ENCODE peak calls at places on chromosome X, in four cellular contexts. V is neuronal stem cell, A is heart left ventricle, E is H1. O is an unnamed sample.

GRCh38 chrX:133544778-133545177 is 129.5 kb upstream of the GPC4 start:
- DNase-seq in V (no peak), E (no peak), A (no peak), O (no peak)

GRCh38 chrX:41591906-41592305 is 96.9 kb upstream of the GPR34 start:
- DNase-seq in V (no peak), A (no peak), E (no peak), O (no peak)

GRCh38 chrX:45714864-45715263 is 514.2 kb upstream of the DIPK2B start:
- DNase-seq in A (no peak), E (no peak), V (no peak), O (no peak)

GRCh38 chrX:2445662-2446623 is 54.8 kb downstream of the DHRSX start:
- DNase-seq in E (no peak), A (no peak), V (no peak), O (no peak)

GRCh38 chrX:108584617-108585211 is 145.1 kb downstream of the COL4A5 start:
- DNase-seq in A (no peak), V (peak; percentile 1), E (no peak), O (peak; percentile 17)

GRCh38 chrX:115344885-115345653 is 55.6 kb downstream of the LUZP4 start:
- DNase-seq in E (no peak), A (peak; percentile 88), V (peak; percentile 18), O (peak; percentile 56)

GRCh38 chrX:50648151-50648550 is 165.8 kb downstream of the SHROOM4 start:
- DNase-seq in A (no peak), E (no peak), V (no peak), O (no peak)

GRCh38 chrX:115563633-115564182 is 2.7 kb downstream of the PLS3 start:
- DNase-seq in V (no peak), E (no peak), A (no peak), O (no peak)

GRCh38 chrX:115449742-115450141 is 111.2 kb upstream of the PLS3 start:
- DNase-seq in V (no peak), E (no peak), A (peak; percentile 57), O (peak; percentile 21)

GRCh38 chrX:148043456-148043855 is 62.3 kb downstream of the FMR1NB start:
- DNase-seq in A (no peak), V (no peak), E (no peak), O (no peak)

GRCh38 chrX:38018734-38019410 is 12.5 kb downstream of the SYTL5 start:
- DNase-seq in V (no peak), E (no peak), A (no peak), O (no peak)

GRCh38 chrX:154135458-154136229 is 8.4 kb upstream of the OPN1LW start:
- DNase-seq in V (no peak), A (no peak), E (no peak), O (no peak)

GRCh38 chrX:8811611-8812010 is 10.4 kb upstream of the FAM9A start:
- DNase-seq in A (no peak), E (no peak), V (no peak), O (no peak)

GRCh38 chrX:34768290-34768689 is 111.2 kb upstream of the TMEM47 start:
- DNase-seq in A (no peak), E (no peak), V (peak; percentile 9), O (no peak)

GRCh38 chrX:75522565-75523411 is at the start of gene ZDHHC15:
- DNase-seq in V (peak; percentile 27), A (peak; percentile 80), E (peak; percentile 60), O (peak; percentile 57)

GRCh38 chrX:70134116-70134477 is 850 bp downstream of the IGBP1 start:
- DNase-seq in E (no peak), V (peak; percentile 0), A (no peak), O (no peak)

GRCh38 chrX:139058831-139059495 is 347.4 kb upstream of the FGF13 start:
- DNase-seq in V (no peak), E (no peak), A (no peak), O (no peak)

GRCh38 chrX:9003041-9003440 is 30.9 kb downstream of the FAM9B start:
- DNase-seq in A (no peak), V (no peak), E (no peak), O (no peak)

GRCh38 chrX:123184199-123184857 is at the start of gene GRIA3:
- DNase-seq in V (peak; percentile 17), A (no peak), E (peak; percentile 45), O (no peak)

GRCh38 chrX:85084770-85085393 is 81.2 kb downstream of the APOOL start:
- DNase-seq in V (peak; percentile 1), A (no peak), E (no peak), O (peak; percentile 66)

GRCh38 chrX:40146471-40147398 is 49.0 kb upstream of the BCOR start:
- DNase-seq in A (no peak), E (peak; percentile 59), V (no peak), O (peak; percentile 52)

GRCh38 chrX:40145670-40146470 is 48.1 kb upstream of the BCOR start:
- DNase-seq in V (no peak), E (no peak), A (no peak), O (peak; percentile 59)

GRCh38 chrX:40148189-40148438 is 50.4 kb upstream of the BCOR start:
- DNase-seq in V (no peak), A (no peak), E (peak; percentile 47), O (no peak)

GRCh38 chrX:40148439-40149285 is 50.9 kb upstream of the BCOR start:
- DNase-seq in E (peak; percentile 45), A (no peak), V (no peak), O (peak; percentile 74)

GRCh38 chrX:40147399-40148188 is 49.8 kb upstream of the BCOR start:
- DNase-seq in A (no peak), E (peak; percentile 60), V (no peak), O (no peak)
- H3K4me3 ChIP-seq in A (no peak overlapping the region), E (no peak overlapping the region), V (no peak overlapping the region), O (no peak overlapping the region)

DNA sequence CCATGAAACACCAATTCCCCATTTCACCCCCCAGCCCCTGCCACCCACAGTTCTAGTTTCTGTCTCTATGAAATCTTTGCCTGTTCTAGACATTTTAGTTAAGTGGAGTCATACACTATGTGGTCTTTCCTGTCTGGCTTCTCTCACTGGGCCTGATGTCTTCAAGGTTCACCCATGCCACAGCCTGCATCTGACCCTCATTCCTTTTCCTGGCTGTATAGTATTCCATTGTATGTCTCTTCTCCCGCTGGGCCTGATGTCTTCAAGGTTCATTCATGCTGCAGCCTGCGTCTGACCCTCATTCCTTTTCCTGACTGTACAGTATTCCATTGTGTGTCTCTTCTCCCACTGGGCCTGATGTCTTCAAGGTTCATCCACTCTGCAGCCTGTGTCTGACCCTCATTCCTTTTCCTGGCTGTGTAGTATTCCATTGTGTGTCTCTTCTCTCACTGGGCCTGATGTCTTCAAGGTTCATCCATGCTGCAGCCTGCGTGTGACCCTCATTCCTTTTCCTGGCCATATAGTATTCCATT is 191.7 kb downstream of the CRLF2 start:
- DNase-seq in A (no peak), V (no peak), E (no peak), O (no peak)
- H3K27me3 ChIP-seq in A (no peaks in the 10 kb centered on the region), V (no peaks in the 10 kb centered on the region), E (no peaks in the 10 kb centered on the region), O (no peaks in the 10 kb centered on the region)

GRCh38 chrX:73851014-73852009 is 288.3 kb downstream of the CHIC1 start:
- DNase-seq in A (peak; percentile 91), V (no peak), E (no peak), O (no peak)

GRCh38 chrX:73847991-73848390 is 285.0 kb downstream of the CHIC1 start:
- DNase-seq in V (no peak), E (no peak), A (no peak), O (no peak)

GRCh38 chrX:73852022-73852421 is 289.0 kb downstream of the CHIC1 start:
- DNase-seq in V (no peak), E (no peak), A (no peak), O (no peak)

GRCh38 chrX:73850124-73851013 is 287.4 kb downstream of the CHIC1 start:
- DNase-seq in A (no peak), E (no peak), V (no peak), O (peak; percentile 31)

DNA sequence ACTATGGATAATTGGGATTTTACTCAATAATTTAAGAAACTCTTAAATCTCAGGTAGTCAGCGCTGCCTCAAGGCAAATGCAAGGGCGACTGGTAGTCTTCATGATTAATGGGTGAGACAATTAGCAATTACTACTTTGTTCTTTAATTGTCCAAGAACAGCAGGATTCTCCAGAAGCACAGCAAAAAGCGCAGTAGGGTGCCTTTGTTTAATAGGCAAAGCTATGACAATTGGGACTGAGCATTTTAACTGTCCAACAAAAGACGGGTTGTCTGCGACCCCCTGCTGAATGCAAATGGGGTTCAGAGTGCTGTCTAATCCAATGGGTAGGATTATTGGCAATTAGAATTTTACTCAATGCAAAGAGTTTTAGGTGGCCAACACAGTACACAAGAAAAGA is 286.1 kb downstream of the CHIC1 start:
- DNase-seq in E (no peak), V (peak; percentile 37), A (no peak), O (peak; percentile 29)
- H3K4me3 ChIP-seq in E (no peak overlapping the region), V (no peak overlapping the region), A (no peak overlapping the region), O (no peak overlapping the region)

DNA sequence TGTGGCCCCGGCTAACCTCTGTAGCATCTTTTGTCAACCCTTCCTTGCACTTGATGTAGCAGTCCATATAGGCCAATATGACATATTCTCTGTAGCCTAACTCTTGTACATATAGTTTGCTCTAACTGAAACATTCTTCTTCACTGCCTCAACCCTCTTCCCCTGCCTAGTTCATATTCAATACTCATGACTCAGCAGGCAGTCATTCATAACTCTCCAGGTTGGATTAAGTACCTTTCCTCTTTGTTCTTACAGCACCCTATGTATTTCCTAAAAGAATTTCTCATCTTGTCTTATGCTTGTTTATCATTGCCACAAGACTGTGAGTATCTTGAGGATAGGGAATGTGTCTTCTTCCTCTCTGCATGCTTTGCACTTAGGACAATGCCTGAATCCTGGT is 76.9 kb downstream of the TMLHE start:
- DNase-seq in A (no peak), V (no peak), E (no peak), O (no peak)
- H3K27me3 ChIP-seq in A (no peaks in the 10 kb centered on the region), V (no peaks in the 10 kb centered on the region), E (no peaks in the 10 kb centered on the region), O (no peaks in the 10 kb centered on the region)

DNA sequence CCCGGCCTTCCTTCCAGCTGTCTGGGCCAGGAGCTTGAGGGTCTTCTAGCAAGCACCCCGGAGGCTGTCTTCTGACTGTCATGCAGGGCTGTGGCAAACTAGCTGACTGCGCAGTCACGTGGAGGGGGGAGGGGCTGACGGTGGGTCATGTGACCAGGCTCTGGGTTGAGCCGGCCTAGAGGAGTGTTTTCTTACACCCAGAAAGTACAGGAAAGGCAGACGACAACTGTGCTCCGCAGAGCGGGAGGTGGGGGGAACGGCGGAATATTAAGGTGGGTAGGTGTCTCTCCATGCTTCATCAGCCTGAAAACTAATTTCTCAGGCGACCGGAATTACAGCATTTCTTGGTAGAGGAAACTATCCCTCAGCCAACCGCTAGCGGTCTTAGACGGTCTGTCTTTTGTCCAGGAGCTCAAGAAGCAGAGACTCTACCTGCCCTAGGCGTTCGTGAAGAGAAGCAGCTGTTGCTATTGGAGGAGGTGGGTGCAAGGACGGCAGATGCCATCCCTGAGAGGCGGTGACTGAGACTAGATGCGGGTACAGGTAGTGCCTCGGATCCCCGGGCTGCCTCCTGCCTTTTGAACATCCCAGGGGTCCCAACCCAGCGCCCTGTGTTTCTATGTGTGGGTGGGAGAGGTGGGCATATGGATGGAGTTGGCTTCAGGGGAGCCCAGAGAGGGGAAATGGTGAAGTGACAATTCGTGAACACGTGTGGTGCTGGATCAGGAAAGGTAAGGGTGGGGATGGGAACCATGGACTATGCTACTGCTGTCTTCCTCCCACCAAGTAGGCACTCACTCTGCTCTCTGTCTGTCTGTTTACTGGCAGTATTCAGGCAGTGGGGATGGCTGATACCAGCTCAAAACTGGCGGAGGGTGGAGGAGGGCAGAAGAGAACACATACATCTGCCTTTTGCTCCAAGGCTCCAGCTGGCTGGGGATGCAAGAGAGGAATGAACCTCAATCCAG is 8.8 kb downstream of the GPRASP1 start:
- DNase-seq in A (peak; percentile 84), E (peak; percentile 78), V (peak; percentile 48), O (no peak)
- H3K4me3 ChIP-seq in A (peak overlapping the region; percentile 51), E (peak overlapping the region; percentile 55), V (peak overlapping the region; percentile 78), O (no peak overlapping the region)

O was measured in HAP-1.